ENCODE peak calls at places on chromosomes 2 and 18, in eight cellular contexts. B, S, W, F, I, V, C and E are unnamed samples. For H3K36me3 and H3K4me1, the result is how much of the 10 kb centered on the place peaks cover.

GRCh38 chr2:3598197-3598910 is 3.4 kb downstream of the COLEC11 start:
- DNase-seq in B (no peak), S (no peak), W (no peak), F (no peak), I (no peak), V (no peak), C (no peak), E (no peak)

GRCh38 chr18:41391616-41392610 is 563.1 kb upstream of the PIK3C3 start:
- DNase-seq in B (peak), S (peak), W (peak), F (no peak), I (no peak), V (peak), C (no peak), E (peak)

GRCh38 chr2:42342795-42343241 is 18.2 kb downstream of the COX7A2L start:
- DNase-seq in B (no peak), S (no peak), W (no peak), F (no peak), I (no peak), V (no peak), C (no peak), E (no peak)

GRCh38 chr2:111715987-111716900 is 167.7 kb downstream of the ANAPC1 start:
- DNase-seq in B (peak), S (no peak), W (no peak), F (peak), I (no peak), V (no peak), C (no peak), E (no peak)

GRCh38 chr2:65367517-65367916 is 64.9 kb downstream of the SPRED2 start:
- DNase-seq in B (no peak), S (no peak), W (peak), F (no peak), I (no peak), V (no peak), C (no peak), E (peak)

GRCh38 chr18:24600076-24600654 is 139.7 kb downstream of the HRH4 start:
- DNase-seq in B (no peak), S (no peak), W (peak), F (no peak), I (peak), V (peak), C (peak), E (no peak)

GRCh38 chr18:79493211-79493800 is 97.6 kb downstream of the NFATC1 start:
- DNase-seq in B (no peak), S (no peak), W (no peak), F (peak), I (peak), V (no peak), C (no peak), E (no peak)

GRCh38 chr18:12278765-12279682 is 24.9 kb downstream of the CIDEA start:
- DNase-seq in B (peak), S (no peak), W (peak), F (no peak), I (peak), V (no peak), C (no peak), E (peak)

DNA sequence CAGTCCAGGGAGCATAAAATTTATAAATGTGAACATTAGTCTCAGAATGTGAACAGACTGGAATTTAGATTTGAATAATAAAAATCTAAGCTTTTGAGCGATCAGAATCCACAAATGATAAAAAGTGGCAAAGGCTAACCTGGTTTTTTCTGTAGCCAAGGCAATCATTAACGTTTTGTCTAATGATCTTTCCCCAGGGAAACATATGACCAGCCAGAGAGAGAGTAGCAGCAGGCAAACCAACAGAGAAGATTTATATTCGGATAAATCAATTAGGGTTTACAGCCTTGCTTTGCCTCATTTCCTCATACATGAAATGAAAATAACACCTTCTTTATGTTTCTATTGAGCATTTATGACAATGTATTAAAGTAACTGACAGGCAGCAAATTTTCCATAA is 14.5 kb downstream of the TIA1 start:
- DNase-seq in B (no peak), S (no peak), W (no peak), F (no peak), I (no peak), V (no peak), C (no peak), E (no peak)
- H3K36me3 ChIP-seq in B (under half), S (under half), W (under half), F (half or more), I (under half), V (half or more), C (under half), E (under half)

GRCh38 chr2:173934895-173935294 is 30.3 kb downstream of the SP3 start:
- DNase-seq in B (no peak), S (no peak), W (no peak), F (no peak), I (no peak), V (peak), C (no peak), E (no peak)
- H3K4me1 ChIP-seq in B (under half), S (under half), W (under half), F (half or more), I (under half), V (under half), C (half or more), E (under half)

GRCh38 chr2:237876518-237876917 is 17.1 kb downstream of the RAMP1 start:
- DNase-seq in B (no peak), S (no peak), W (no peak), F (no peak), I (no peak), V (no peak), C (no peak), E (no peak)
- H3K36me3 ChIP-seq in B (under half), S (under half), W (under half), F (under half), I (under half), V (under half), C (under half), E (under half)

GRCh38 chr2:240451108-240451611 is 15.7 kb downstream of the GPC1 start:
- DNase-seq in B (peak), S (no peak), W (no peak), F (peak), I (peak), V (no peak), C (no peak), E (no peak)

GRCh38 chr2:240452471-240453256 is 17.2 kb downstream of the GPC1 start:
- DNase-seq in B (peak), S (no peak), W (peak), F (peak), I (peak), V (peak), C (no peak), E (peak)

GRCh38 chr2:240450532-240451107 is 15.2 kb downstream of the GPC1 start:
- DNase-seq in B (peak), S (no peak), W (no peak), F (no peak), I (peak), V (no peak), C (no peak), E (no peak)

GRCh38 chr2:240453461-240454030 is 18.1 kb downstream of the GPC1 start:
- DNase-seq in B (peak), S (no peak), W (no peak), F (peak), I (peak), V (no peak), C (no peak), E (no peak)

DNA sequence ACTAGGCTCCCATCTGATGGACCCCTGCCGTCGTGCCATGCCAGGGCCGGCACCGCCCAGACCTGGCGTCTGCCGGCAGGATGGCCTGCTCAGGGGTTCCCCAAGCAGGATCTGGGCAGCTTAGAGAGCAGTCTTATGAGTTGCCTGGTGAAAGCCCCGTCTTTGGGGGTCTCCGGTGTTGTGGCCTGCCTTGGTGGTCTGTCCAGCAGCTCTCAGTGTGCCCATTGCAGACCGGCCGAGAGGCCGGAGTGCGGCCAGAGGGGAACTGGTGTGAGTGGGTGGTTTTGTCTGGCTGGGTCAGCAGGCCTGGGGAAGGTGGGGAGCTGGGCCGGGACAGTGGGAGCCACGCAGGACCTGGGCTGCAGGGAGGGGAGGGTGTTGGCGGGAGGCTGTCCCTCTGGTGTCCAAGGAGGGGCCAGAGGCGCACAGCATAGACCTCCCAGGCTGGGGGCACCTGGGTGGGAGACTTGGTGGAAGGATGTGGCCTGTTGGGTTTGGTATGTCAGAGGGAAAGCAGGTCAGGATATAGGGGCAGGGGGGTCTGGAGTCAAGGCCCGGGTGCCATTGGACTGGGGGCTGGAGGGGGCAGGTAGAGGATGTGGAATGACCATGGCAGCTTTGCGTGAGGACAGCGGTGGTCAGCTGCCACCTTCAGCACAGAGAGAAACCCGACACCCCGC is 16.5 kb downstream of the GPC1 start:
- DNase-seq in B (peak), S (no peak), W (no peak), F (peak), I (peak), V (no peak), C (no peak), E (no peak)
- H3K4me1 ChIP-seq in B (under half), S (under half), W (under half), F (under half), I (under half), V (under half), C (under half), E (half or more)

GRCh38 chr2:241501099-241501541 is 7.3 kb downstream of the STK25 start:
- DNase-seq in B (no peak), S (no peak), W (no peak), F (peak), I (no peak), V (no peak), C (no peak), E (no peak)
- H3K36me3 ChIP-seq in B (under half), S (under half), W (under half), F (half or more), I (under half), V (half or more), C (under half), E (half or more)